ENCODE peak calls at places on chromosomes 1 and 21, in five cellular contexts. I is GM12865, W is IMR-90, T is PC-3, D is tibial artery. L is an unnamed sample.

GRCh38 chr1:115492880-115493279 is 148.9 kb upstream of the VANGL1 start:
- DNase-seq in I (no peak), W (peak; percentile 58), T (peak; percentile 48), D (no peak), L (no peak)

GRCh38 chr21:36743446-36743845 is 44.5 kb downstream of the SIM2 start:
- DNase-seq in I (no peak), W (no peak), T (no peak), D (no peak), L (no peak)

GRCh38 chr21:36691539-36692124 is 7.3 kb upstream of the SIM2 start:
- DNase-seq in I (no peak), W (peak; percentile 15), T (no peak), D (no peak), L (no peak)

GRCh38 chr1:234842726-234843641 is 233.0 kb upstream of the IRF2BP2 start:
- DNase-seq in I (peak; percentile 94), W (peak; percentile 27), T (no peak), D (no peak), L (peak; percentile 73)

GRCh38 chr1:154170547-154171221 is 15.8 kb upstream of the NUP210L start:
- DNase-seq in I (no peak), W (no peak), T (no peak), D (no peak), L (no peak)

GRCh38 chr1:60169206-60169605 is 95.6 kb upstream of the C1orf87 start:
- DNase-seq in I (no peak), W (no peak), T (no peak), D (no peak), L (no peak)

GRCh38 chr21:32256873-32257620 is 21.8 kb downstream of the MIS18A start:
- DNase-seq in I (peak; percentile 6), W (peak; percentile 91), T (peak; percentile 65), D (peak; percentile 84), L (no peak)

GRCh38 chr1:28173151-28173979 is 3.1 kb downstream of the PTAFR start:
- DNase-seq in I (no peak), W (peak; percentile 34), T (no peak), D (no peak), L (no peak)

GRCh38 chr1:233180626-233181364 is 114.7 kb downstream of the PCNX2 start:
- DNase-seq in I (no peak), W (no peak), T (no peak), D (no peak), L (peak; percentile 2)

GRCh38 chr21:37263827-37264226 is 3.3 kb downstream of the VPS26C start:
- DNase-seq in I (no peak), W (peak; percentile 15), T (no peak), D (no peak), L (no peak)

GRCh38 chr1:4755301-4756183 is 101.1 kb downstream of the AJAP1 start:
- DNase-seq in I (no peak), W (no peak), T (no peak), D (no peak), L (peak; percentile 88)

GRCh38 chr1:182761396-182762395 is 27.9 kb upstream of the NPL start:
- DNase-seq in I (peak; percentile 35), W (peak; percentile 17), T (no peak), D (no peak), L (no peak)

GRCh38 chr1:11412166-11412565 is 66.8 kb upstream of the DISP3 start:
- DNase-seq in I (no peak), W (no peak), T (no peak), D (no peak), L (no peak)

GRCh38 chr1:204286841-204287387 is 72.8 kb downstream of the PLEKHA6 start:
- DNase-seq in I (no peak), W (no peak), T (peak; percentile 52), D (no peak), L (peak; percentile 56)
- H3K4me3 ChIP-seq in I (no peak overlapping the region), W (no peak overlapping the region), T (no peak overlapping the region), D (peak overlapping the region; percentile 30), L (no peak overlapping the region)

GRCh38 chr1:19074902-19075721 is 118.6 kb upstream of the IFFO2 start:
- DNase-seq in I (no peak), W (no peak), T (no peak), D (no peak), L (no peak)
- TF ChIP-seq CTCF in I (no peak), W (no peak), T (no peak), D (no peak), L (no peak)

DNA sequence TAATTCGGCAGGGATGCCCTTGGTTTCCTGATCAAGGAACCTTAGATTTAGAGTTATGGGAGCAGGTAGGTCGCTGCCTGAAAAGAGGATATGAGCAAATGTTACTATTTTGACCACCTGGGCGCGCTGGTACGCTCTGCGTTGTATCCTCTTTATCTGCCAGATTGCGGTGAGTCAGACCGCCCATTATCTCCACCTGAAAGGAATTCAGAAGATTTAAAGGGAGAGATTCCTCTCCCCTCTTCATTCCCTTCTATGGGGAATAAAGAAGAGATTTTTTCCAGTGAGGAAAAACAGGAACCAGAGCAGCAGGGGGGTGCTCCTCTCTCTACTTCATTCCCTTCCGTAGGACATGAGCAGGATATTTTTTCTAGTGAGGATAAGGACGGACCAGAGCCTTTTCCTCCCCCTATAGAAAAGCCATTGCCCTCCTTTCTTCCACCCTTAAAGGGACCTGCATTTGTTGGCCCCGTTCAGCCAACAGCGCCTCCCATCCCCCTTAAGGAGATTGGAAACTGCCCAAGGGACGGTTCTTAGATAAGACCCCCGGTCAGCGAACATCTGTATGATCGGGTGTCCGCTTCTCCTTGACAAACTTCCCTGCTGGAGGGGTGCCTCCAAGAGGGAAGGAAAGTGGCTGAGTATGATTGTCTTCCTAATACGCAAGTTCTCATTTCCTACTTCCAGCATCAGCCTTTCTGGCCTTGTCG is 34.1 kb downstream of the CLCA1 start:
- DNase-seq in I (peak; percentile 37), W (no peak), T (peak; percentile 80), D (no peak), L (no peak)
- H3K4me3 ChIP-seq in I (peak overlapping the region; percentile 37), W (no peak overlapping the region), T (peak overlapping the region; percentile 68), D (no peak overlapping the region), L (no peak overlapping the region)

GRCh38 chr1:46248122-46248920 is 758 bp downstream of the RAD54L start:
- DNase-seq in I (peak; percentile 70), W (no peak), T (peak; percentile 70), D (peak; percentile 30), L (peak; percentile 65)
- TF ChIP-seq CTCF in I (no peak), W (no peak), T (peak; percentile 48), D (no peak), L (peak; percentile 20)

GRCh38 chr21:42924433-42924751 is 1.0 kb downstream of the ERVH48-1 start:
- DNase-seq in I (no peak), W (no peak), T (no peak), D (no peak), L (no peak)

GRCh38 chr21:42921912-42922311 is 3.5 kb downstream of the ERVH48-1 start:
- DNase-seq in I (no peak), W (no peak), T (no peak), D (no peak), L (no peak)

GRCh38 chr21:42925114-42925907 is at the start of gene ERVH48-1:
- DNase-seq in I (no peak), W (peak; percentile 11), T (no peak), D (no peak), L (peak; percentile 68)

GRCh38 chr21:42922918-42923317 is 2.5 kb downstream of the ERVH48-1 start:
- DNase-seq in I (no peak), W (no peak), T (no peak), D (no peak), L (no peak)

DNA sequence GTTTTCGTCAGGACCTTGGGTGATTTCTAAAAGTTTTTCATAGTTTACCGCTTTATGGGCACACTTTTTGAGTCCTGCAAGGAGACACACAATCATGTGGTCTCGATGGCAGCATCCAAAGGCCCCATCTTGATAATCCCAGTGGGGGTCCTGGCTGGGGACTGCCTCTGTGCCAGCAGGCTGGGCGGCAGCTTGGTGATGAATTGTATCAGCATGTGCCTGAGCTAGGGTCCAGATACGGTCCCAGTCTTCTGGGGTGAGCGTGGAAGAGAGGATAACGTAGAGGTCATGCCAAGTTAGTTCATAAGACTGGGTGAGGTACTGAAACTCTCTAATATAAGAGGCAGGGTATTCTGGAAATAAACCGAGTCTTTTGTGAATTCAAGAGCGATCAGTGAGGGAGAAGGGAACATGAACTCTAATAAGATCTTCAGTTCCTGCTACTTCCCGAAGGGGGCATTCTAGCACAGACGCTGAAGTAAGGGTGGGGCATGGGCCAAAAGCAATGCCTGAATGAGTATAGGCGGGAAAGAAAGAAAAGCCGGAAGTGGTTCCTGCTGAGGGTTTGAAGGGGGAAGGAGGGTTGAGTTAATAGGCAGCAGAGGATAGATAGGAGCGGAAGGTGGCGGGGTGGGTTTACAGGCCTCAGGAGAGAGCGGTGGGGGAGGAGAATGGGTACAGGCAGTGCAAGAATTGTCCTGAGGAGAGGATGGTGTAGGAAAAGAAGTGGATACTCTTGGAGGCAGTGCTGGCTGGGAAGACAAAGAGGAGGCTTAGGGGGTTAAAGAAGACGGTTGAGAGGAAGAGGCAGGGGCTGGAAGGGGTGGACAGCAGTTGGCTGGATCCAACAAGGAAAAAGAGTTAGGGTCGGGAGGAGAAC is 1.6 kb downstream of the ERVH48-1 start:
- DNase-seq in I (peak; percentile 92), W (peak; percentile 86), T (peak; percentile 96), D (peak; percentile 79), L (peak; percentile 97)
- H3K4me3 ChIP-seq in I (no peak overlapping the region), W (no peak overlapping the region), T (no peak overlapping the region), D (no peak overlapping the region), L (peak overlapping the region; percentile 32)